ENCODE peak calls at places on chromosomes 7 and 10, in seven cellular contexts. F is transverse colon, D is neural crest cell, S is A549, B is brain microvascular endothelial cell, I is cardiac fibroblast, M is IMR-90. O is an unnamed sample.

GRCh38 chr7:115145512-115145911 is 223.6 kb downstream of the MDFIC start:
- DNase-seq in F (no peak), D (no peak), S (no peak), B (no peak), I (peak), M (peak), O (no peak)

GRCh38 chr7:41629711-41630111 is 73.2 kb downstream of the INHBA start:
- DNase-seq in F (no peak), D (no peak), S (no peak), B (no peak), I (peak), M (peak), O (no peak)

GRCh38 chr10:124740374-124741280 is 3.6 kb downstream of the FAM53B start:
- DNase-seq in F (peak), D (no peak), S (no peak), B (no peak), I (peak), M (peak), O (peak)

GRCh38 chr7:15317215-15317614 is 244.6 kb downstream of the AGMO start:
- DNase-seq in F (no peak), D (no peak), S (no peak), B (no peak), I (no peak), M (no peak), O (no peak)

GRCh38 chr7:87999261-87999660 is 65.2 kb downstream of the ADAM22 start:
- DNase-seq in F (no peak), D (no peak), S (no peak), B (no peak), I (no peak), M (no peak), O (no peak)

GRCh38 chr10:47207280-47207613 is 92.8 kb upstream of the GDF10 start:
- DNase-seq in F (no peak), D (no peak), S (no peak), B (no peak), I (peak), M (no peak), O (no peak)

GRCh38 chr10:60230892-60231291 is 158.8 kb downstream of the ANK3 start:
- DNase-seq in F (no peak), D (no peak), S (no peak), B (peak), I (peak), M (peak), O (no peak)

GRCh38 chr7:112160130-112160770 is 45.9 kb downstream of the DOCK4 start:
- DNase-seq in F (no peak), D (no peak), S (peak), B (peak), I (peak), M (peak), O (no peak)

GRCh38 chr10:50585921-50586739 is 37.6 kb downstream of the SGMS1 start:
- DNase-seq in F (no peak), D (no peak), S (peak), B (peak), I (peak), M (peak), O (no peak)

GRCh38 chr7:29281782-29282541 is 87.4 kb downstream of the CHN2 start:
- DNase-seq in F (no peak), D (no peak), S (no peak), B (peak), I (peak), M (no peak), O (no peak)

GRCh38 chr10:71480662-71481061 is 83.9 kb downstream of the CDH23 start:
- DNase-seq in F (no peak), D (no peak), S (no peak), B (no peak), I (no peak), M (no peak), O (no peak)

GRCh38 chr10:110357252-110357780 is 52.6 kb upstream of the SMNDC1 start:
- DNase-seq in F (peak), D (no peak), S (no peak), B (peak), I (peak), M (peak), O (peak)

GRCh38 chr10:94053639-94053932 is 59.9 kb downstream of the PLCE1 start:
- DNase-seq in F (no peak), D (no peak), S (no peak), B (no peak), I (no peak), M (no peak), O (no peak)

GRCh38 chr10:43998021-43998809 is 349.5 kb upstream of the ZNF32 start:
- DNase-seq in F (no peak), D (no peak), S (no peak), B (no peak), I (peak), M (peak), O (no peak)

GRCh38 chr10:93991596-93992284 is 2.0 kb upstream of the PLCE1 start:
- DNase-seq in F (peak), D (peak), S (peak), B (peak), I (peak), M (peak), O (peak)

GRCh38 chr7:3754488-3755365 is 453.7 kb downstream of the SDK1 start:
- DNase-seq in F (peak), D (no peak), S (no peak), B (peak), I (peak), M (peak), O (no peak)

GRCh38 chr10:14858338-14858925 is 20.2 kb upstream of the SUV39H2 start:
- DNase-seq in F (no peak), D (no peak), S (no peak), B (no peak), I (no peak), M (no peak), O (no peak)

GRCh38 chr7:157009778-157010587 is 480 bp downstream of the MNX1 start:
- DNase-seq in F (no peak), D (no peak), S (peak), B (no peak), I (no peak), M (no peak), O (no peak)

GRCh38 chr10:30542001-30542861 is 87.3 kb downstream of the LYZL2 start:
- DNase-seq in F (no peak), D (no peak), S (no peak), B (no peak), I (peak), M (no peak), O (no peak)

GRCh38 chr10:116472874-116473273 is 45.2 kb downstream of the PNLIPRP3 start:
- DNase-seq in F (no peak), D (no peak), S (no peak), B (no peak), I (no peak), M (peak), O (no peak)

GRCh38 chr10:116466715-116467422 is 39.2 kb downstream of the PNLIPRP3 start:
- DNase-seq in F (no peak), D (no peak), S (no peak), B (no peak), I (no peak), M (no peak), O (no peak)

GRCh38 chr10:116469437-116469836 is 41.8 kb downstream of the PNLIPRP3 start:
- DNase-seq in F (no peak), D (no peak), S (no peak), B (no peak), I (no peak), M (peak), O (no peak)

GRCh38 chr10:116470071-116470470 is 42.4 kb downstream of the PNLIPRP3 start:
- DNase-seq in F (no peak), D (no peak), S (no peak), B (peak), I (no peak), M (no peak), O (no peak)

DNA sequence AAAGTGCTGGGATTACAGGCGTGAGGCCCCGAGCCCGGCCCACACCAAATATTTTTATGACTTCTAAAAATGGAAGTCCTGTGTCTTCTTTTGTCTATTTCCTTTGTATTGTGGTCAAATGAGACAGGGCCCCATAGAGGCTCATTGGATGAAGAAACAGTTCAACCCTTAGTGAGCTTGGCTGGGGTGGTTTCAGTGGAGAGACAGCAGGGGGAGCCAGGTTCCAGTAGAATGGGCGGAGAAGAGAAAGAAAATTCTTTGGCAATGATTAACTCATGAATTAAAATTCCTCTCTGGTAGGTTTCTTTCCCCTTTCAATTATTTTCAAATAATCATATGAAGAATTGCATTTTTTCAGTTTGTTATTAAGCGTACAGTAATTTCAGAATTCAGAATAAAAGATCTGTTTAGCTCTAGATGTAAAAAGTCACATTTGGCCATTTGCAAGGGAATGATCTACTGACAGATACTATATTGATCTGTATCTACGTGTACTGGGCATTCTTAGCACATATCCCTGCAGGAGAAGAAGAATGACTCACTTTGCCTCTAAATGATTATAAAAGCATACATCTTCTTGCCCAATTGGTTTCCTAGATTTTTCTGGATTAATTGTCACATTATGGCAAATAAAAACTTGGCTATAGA is 43.2 kb downstream of the PNLIPRP3 start:
- DNase-seq in F (peak), D (no peak), S (peak), B (peak), I (no peak), M (no peak), O (no peak)
- TF ChIP-seq CTCF in F (peak), D (peak), S (peak), B (peak), I (no peak), M (peak), O (no peak)

GRCh38 chr7:50644586-50644985 is 79.4 kb upstream of the DDC start:
- DNase-seq in F (no peak), D (no peak), S (no peak), B (no peak), I (no peak), M (no peak), O (no peak)

GRCh38 chr7:50640256-50640655 is 75.1 kb upstream of the DDC start:
- DNase-seq in F (no peak), D (no peak), S (no peak), B (no peak), I (no peak), M (no peak), O (no peak)

GRCh38 chr7:50640779-50641178 is 75.6 kb upstream of the DDC start:
- DNase-seq in F (no peak), D (no peak), S (no peak), B (no peak), I (no peak), M (no peak), O (no peak)

GRCh38 chr7:50644114-50644513 is 78.9 kb upstream of the DDC start:
- DNase-seq in F (no peak), D (no peak), S (no peak), B (no peak), I (no peak), M (no peak), O (no peak)

DNA sequence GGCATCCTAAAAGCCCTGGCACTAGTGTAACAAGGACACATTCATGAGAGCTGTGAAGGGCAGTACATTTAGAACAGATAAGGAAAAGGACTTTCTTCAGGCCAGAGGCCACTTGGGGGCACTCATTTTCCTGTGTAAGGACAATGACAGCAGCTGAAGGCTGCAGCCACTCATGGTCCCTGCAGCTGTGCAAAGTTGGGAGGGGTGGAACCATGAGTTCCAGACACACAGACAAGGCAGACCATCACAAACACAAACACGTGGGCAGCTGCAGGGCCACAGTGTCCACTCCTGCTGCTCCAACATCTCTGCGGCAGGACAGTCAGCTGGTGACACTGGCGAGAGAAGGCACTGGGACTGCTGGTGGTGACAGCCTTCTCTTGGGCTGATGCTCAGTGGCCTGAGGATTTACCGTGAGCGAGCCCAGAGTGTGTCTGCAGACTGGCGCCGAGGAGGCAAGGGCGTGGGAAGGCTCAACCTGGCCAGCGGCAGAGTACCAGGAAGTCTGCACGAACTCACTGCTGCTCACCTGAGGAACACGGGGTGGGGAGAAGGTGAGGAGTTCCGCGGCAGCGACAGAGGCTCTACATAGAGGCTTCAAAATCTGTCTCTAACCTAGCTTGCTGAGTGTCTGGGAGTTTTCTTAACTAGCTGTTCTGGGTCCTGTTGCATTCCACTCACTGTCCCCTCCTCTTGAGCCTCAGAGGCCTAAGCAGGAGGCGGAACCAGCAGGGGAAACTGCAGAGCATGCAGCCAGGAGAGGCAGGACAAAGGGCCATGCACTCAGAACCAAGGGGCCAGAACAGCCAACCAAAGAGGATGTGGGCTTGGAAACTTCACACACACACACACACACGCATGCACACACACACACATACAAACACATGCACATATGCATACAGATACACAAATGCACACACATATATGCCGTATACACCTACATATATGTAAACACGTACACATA is 76.5 kb upstream of the DDC start:
- DNase-seq in F (no peak), D (no peak), S (no peak), B (no peak), I (no peak), M (no peak), O (no peak)
- TF ChIP-seq CTCF in F (no peak), D (peak), S (no peak), B (no peak), I (no peak), M (no peak), O (no peak)

GRCh38 chr10:22911889-22912762 is 15.7 kb upstream of the ARMC3 start:
- DNase-seq in F (peak), D (no peak), S (no peak), B (peak), I (peak), M (no peak), O (no peak)
- TF ChIP-seq CTCF in F (no peak), D (no peak), S (no peak), B (no peak), I (no peak), M (no peak), O (no peak)

GRCh38 chr7:105210721-105211205 is 178.0 kb downstream of the SRPK2 start:
- DNase-seq in F (no peak), D (no peak), S (no peak), B (no peak), I (no peak), M (no peak), O (no peak)
- TF ChIP-seq CTCF in F (no peak), D (no peak), S (no peak), B (no peak), I (no peak), M (no peak), O (no peak)

GRCh38 chr7:129615018-129615417 is 3.5 kb downstream of the NRF1 start:
- DNase-seq in F (no peak), D (no peak), S (no peak), B (no peak), I (peak), M (peak), O (no peak)

GRCh38 chr7:129611246-129612111 is at the start of gene NRF1:
- DNase-seq in F (peak), D (peak), S (peak), B (peak), I (peak), M (peak), O (peak)

GRCh38 chr7:129610709-129611245 is 743 bp upstream of the NRF1 start:
- DNase-seq in F (no peak), D (no peak), S (no peak), B (no peak), I (no peak), M (no peak), O (no peak)

GRCh38 chr7:129613016-129613337 is 1.5 kb downstream of the NRF1 start:
- DNase-seq in F (no peak), D (no peak), S (no peak), B (no peak), I (no peak), M (no peak), O (no peak)

GRCh38 chr7:129612112-129613015 is 844 bp downstream of the NRF1 start:
- DNase-seq in F (peak), D (peak), S (peak), B (no peak), I (peak), M (peak), O (peak)
- TF ChIP-seq CTCF in F (peak), D (peak), S (peak), B (peak), I (peak), M (peak), O (peak)

GRCh38 chr10:119540038-119540437 is 2.5 kb downstream of the RGS10 start:
- DNase-seq in F (no peak), D (no peak), S (no peak), B (no peak), I (no peak), M (no peak), O (no peak)

GRCh38 chr10:119539359-119539651 is 3.2 kb downstream of the RGS10 start:
- DNase-seq in F (no peak), D (no peak), S (no peak), B (no peak), I (no peak), M (no peak), O (no peak)

GRCh38 chr10:119537953-119538630 is 4.4 kb downstream of the RGS10 start:
- DNase-seq in F (no peak), D (no peak), S (no peak), B (no peak), I (no peak), M (no peak), O (no peak)

GRCh38 chr10:119541046-119541445 is 1.5 kb downstream of the RGS10 start:
- DNase-seq in F (no peak), D (no peak), S (no peak), B (no peak), I (peak), M (peak), O (no peak)

GRCh38 chr10:119538632-119539358 is 3.7 kb downstream of the RGS10 start:
- DNase-seq in F (no peak), D (no peak), S (no peak), B (no peak), I (peak), M (no peak), O (peak)
- TF ChIP-seq CTCF in F (no peak), D (no peak), S (no peak), B (peak), I (no peak), M (no peak), O (no peak)

GRCh38 chr7:69932034-69932628 is 333.9 kb downstream of the AUTS2 start:
- DNase-seq in F (no peak), D (peak), S (peak), B (peak), I (peak), M (peak), O (no peak)
- TF ChIP-seq CTCF in F (peak), D (peak), S (peak), B (peak), I (peak), M (peak), O (peak)

O was measured in Peyer's patch.